ENCODE peak calls at places on chromosomes 11 and 22, in six cellular contexts. S is choroid plexus epithelial cell, U is Peyer's patch, C is right lobe of liver, Q is tibial nerve, A is fibroblast of mammary gland. L is an unnamed sample.

GRCh38 chr22:50506611-50507420 is 686 bp downstream of the LMF2 start:
- DNase-seq in S (no peak), U (no peak), C (no peak), Q (no peak), A (no peak), L (no peak)

GRCh38 chr11:72433455-72434061 is 773 bp downstream of the CLPB start:
- DNase-seq in S (no peak), U (no peak), C (no peak), Q (peak), A (no peak), L (no peak)

GRCh38 chr11:134406264-134407185 is 5.5 kb downstream of the B3GAT1 start:
- DNase-seq in S (no peak), U (no peak), C (no peak), Q (no peak), A (peak), L (no peak)

GRCh38 chr11:78424334-78425270 is 7.0 kb upstream of the GAB2 start:
- DNase-seq in S (peak), U (no peak), C (no peak), Q (no peak), A (peak), L (no peak)

GRCh38 chr11:132844956-132845355 is 687.3 kb downstream of the OPCML start:
- DNase-seq in S (peak), U (no peak), C (no peak), Q (no peak), A (peak), L (no peak)

GRCh38 chr11:13183094-13183825 is 94.3 kb upstream of the BMAL1 start:
- DNase-seq in S (peak), U (peak), C (no peak), Q (peak), A (peak), L (no peak)

GRCh38 chr11:72578051-72578450 is 96.2 kb downstream of the PDE2A start:
- DNase-seq in S (no peak), U (peak), C (no peak), Q (no peak), A (no peak), L (no peak)

GRCh38 chr11:85810871-85811611 is at the start of gene SYTL2:
- DNase-seq in S (no peak), U (peak), C (peak), Q (peak), A (no peak), L (peak)

GRCh38 chr11:6812391-6813005 is 13.0 kb upstream of the OR6A2 start:
- DNase-seq in S (peak), U (peak), C (no peak), Q (peak), A (peak), L (no peak)

DNA sequence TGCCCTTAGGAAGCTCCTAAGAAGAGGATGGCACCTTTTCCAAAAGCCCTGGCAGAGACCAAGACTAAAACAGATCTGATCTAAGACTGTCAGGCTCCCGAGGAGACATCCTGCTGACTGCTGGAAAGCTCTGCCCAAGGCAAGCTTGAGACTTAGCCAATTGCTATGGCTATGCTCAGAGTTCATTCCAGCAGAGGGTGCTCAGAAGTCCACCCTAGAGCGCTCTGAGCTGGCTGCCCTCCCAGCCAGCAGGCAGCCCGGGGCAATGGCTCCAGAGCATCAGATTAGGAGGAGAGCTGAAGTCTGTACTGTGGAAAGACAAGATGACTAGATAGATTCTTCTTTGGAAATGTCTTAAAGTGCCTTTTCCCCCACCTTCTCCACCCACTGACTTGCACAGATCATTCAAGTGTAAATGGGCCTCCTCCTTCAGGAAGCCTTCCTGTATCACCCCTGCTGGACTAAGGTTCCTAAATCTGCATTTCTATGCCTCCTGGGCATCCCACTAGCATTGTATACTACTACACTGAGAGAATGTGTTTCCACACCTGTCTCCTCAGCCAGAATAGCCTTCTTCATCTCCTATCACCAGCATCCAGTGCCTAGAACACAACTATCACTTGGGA is 23.4 kb downstream of the LRRC55 start:
- DNase-seq in S (peak), U (no peak), C (no peak), Q (no peak), A (peak), L (no peak)
- TF ChIP-seq CTCF in S (no peak), U (no peak), C (no peak), Q (no peak), A (no peak), L (no peak)

DNA sequence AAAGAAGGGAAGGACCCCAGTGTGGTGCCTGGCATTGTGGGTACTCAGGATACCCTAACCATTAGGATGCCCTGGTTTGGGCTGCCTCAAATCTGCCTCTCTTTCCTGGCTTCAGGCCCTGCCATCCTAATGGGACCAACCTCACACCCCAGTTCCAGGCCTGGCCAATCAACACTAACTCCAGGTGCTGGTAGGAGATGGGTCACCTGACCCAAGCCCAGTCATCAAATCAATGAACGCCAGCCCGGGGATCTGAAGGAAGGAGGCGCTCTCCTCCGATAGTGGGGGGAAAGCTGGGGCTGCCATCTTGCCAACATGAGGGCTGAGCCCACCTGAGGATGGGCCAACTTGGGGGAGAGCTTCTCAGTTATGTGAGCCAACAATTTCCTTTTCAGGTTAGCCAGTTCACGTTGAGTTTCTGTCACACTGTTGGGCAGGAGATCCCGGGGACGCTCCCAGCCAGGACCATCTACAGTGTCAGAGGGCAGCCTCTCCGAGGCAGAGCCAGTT is 12.7 kb downstream of the MFNG start:
- DNase-seq in S (no peak), U (no peak), C (no peak), Q (no peak), A (no peak), L (no peak)
- TF ChIP-seq CTCF in S (no peak), U (no peak), C (no peak), Q (no peak), A (no peak), L (no peak)

GRCh38 chr11:69295079-69295994 is 1.4 kb downstream of the MYEOV start:
- DNase-seq in S (no peak), U (no peak), C (no peak), Q (no peak), A (no peak), L (no peak)
- TF ChIP-seq CTCF in S (no peak), U (no peak), C (no peak), Q (no peak), A (no peak), L (no peak)

GRCh38 chr22:27438271-27438980 is 363.1 kb downstream of the MN1 start:
- DNase-seq in S (peak), U (no peak), C (no peak), Q (no peak), A (no peak), L (no peak)
- TF ChIP-seq CTCF in S (peak), U (no peak), C (no peak), Q (no peak), A (no peak), L (peak)

GRCh38 chr11:1197886-1198765 is 24.7 kb upstream of the MUC5B start:
- DNase-seq in S (no peak), U (peak), C (peak), Q (no peak), A (no peak), L (peak)
- TF ChIP-seq CTCF in S (no peak), U (no peak), C (no peak), Q (no peak), A (no peak), L (no peak)

GRCh38 chr22:44622147-44622427 is 79.9 kb upstream of the PRR5 start:
- DNase-seq in S (no peak), U (no peak), C (no peak), Q (no peak), A (no peak), L (no peak)

GRCh38 chr22:44622685-44623084 is 79.3 kb upstream of the PRR5 start:
- DNase-seq in S (no peak), U (no peak), C (no peak), Q (no peak), A (no peak), L (peak)

GRCh38 chr22:44624689-44625420 is 77.1 kb upstream of the PRR5 start:
- DNase-seq in S (no peak), U (no peak), C (no peak), Q (no peak), A (no peak), L (peak)

GRCh38 chr22:44625421-44625760 is 76.6 kb upstream of the PRR5 start:
- DNase-seq in S (no peak), U (no peak), C (no peak), Q (no peak), A (no peak), L (no peak)

DNA sequence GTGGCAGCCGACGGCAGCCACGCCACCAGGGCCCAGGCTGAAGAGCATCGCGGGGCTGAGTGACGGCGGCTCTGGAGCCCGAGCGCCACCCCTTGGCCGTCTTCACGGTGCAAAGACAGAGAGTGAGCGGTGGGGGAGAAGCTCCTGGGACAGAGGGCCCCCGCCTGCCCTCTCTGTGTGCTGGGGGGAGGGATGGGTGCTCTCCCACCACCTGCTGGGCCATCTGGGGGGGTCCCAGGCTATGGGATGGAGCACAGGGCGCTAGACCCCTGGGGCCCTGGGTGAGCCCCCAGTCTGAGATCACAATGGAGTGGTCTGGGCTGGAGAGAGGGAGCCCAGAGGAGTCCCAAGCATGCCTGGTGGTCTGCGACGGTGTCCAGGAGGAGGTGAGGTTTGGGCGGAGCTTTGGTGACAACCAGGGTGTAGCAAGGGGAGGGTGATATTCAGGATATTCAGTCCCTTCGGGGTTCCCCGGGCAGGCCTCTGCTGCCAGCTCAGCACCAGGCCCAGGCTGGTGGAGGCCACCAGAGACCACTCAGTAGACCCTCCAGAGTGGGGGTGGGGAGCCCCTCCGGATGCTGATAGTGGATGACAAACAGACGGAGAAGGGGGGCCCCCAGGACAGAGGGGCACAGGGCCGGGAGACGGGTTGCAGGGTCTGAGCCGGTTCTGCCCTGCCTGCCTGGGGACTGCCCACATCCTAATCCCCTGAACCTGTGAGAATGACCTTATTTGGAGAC is 78.1 kb upstream of the PRR5 start:
- DNase-seq in S (peak), U (no peak), C (no peak), Q (no peak), A (no peak), L (peak)
- TF ChIP-seq CTCF in S (peak), U (no peak), C (no peak), Q (no peak), A (no peak), L (peak)

GRCh38 chr22:46682011-46682731 is 55.9 kb downstream of the CERK start:
- DNase-seq in S (no peak), U (no peak), C (no peak), Q (no peak), A (no peak), L (no peak)

GRCh38 chr22:46678003-46678657 is 57.9 kb downstream of the GRAMD4 start:
- DNase-seq in S (no peak), U (no peak), C (no peak), Q (no peak), A (no peak), L (no peak)

GRCh38 chr22:46679711-46680269 is 58.3 kb downstream of the CERK start:
- DNase-seq in S (no peak), U (no peak), C (no peak), Q (no peak), A (no peak), L (no peak)

GRCh38 chr22:46678785-46679700 is 58.9 kb downstream of the GRAMD4 start:
- DNase-seq in S (peak), U (no peak), C (no peak), Q (no peak), A (peak), L (no peak)

DNA sequence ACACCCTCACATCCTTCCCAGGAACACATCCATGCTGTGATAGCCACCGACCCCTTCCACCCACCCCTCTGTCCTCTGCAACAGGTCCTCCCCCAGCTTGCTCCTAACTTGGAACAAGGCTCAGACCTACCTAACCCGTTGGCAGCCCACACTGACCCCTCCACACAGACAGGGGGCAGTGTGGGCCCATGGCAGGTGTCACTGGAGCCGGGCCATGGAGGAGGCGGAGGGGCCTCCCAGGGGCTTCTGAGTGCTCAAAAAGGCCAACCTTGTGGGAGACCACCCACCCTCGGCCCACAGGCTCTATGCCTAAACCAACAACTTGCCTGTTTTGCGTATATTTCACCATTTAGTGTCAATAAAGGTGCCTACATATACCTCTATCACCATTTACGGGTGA is 57.0 kb downstream of the CERK start:
- DNase-seq in S (no peak), U (no peak), C (no peak), Q (no peak), A (no peak), L (no peak)
- TF ChIP-seq CTCF in S (peak), U (peak), C (peak), Q (no peak), A (peak), L (no peak)

DNA sequence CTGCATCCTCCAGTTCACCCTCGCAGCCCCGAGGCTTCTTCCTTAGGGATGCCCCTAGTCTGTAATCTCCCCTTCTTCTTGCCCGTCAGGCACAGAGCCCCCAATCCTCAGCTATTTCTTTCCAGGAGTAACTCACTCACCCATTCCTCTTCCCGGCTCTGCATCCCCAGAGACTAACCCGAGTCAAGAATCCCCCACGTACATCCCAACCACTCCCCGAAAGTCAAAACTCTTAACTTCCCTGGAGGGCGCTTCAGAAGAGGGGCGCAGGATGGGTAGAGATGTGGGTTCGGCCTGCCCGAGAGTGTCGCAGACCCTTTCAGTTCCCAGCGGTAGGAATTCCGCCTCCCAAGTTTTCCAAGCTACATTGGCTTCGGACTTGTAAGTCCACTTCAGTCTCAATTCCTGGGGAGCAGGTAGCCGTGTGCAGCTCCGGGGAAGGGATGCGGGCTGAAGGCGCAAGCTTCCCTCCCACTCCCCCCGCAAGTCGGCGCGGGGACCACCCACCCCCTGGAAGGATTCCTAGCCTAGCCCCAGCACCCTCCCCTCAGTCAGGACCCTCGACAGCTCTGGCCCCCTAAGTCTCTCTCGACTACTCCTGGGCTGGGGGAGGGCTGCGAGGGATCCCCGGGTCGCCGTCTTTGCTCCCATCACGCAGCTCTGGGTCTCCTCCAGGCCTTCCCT is 871 bp downstream of the BDNF start:
- DNase-seq in S (peak), U (no peak), C (no peak), Q (no peak), A (peak), L (peak)
- TF ChIP-seq CTCF in S (no peak), U (no peak), C (no peak), Q (no peak), A (no peak), L (no peak)

GRCh38 chr22:35719212-35719869 is 1.7 kb downstream of the APOL5 start:
- DNase-seq in S (no peak), U (no peak), C (no peak), Q (no peak), A (no peak), L (no peak)
- TF ChIP-seq CTCF in S (no peak), U (no peak), C (no peak), Q (no peak), A (peak), L (no peak)

DNA sequence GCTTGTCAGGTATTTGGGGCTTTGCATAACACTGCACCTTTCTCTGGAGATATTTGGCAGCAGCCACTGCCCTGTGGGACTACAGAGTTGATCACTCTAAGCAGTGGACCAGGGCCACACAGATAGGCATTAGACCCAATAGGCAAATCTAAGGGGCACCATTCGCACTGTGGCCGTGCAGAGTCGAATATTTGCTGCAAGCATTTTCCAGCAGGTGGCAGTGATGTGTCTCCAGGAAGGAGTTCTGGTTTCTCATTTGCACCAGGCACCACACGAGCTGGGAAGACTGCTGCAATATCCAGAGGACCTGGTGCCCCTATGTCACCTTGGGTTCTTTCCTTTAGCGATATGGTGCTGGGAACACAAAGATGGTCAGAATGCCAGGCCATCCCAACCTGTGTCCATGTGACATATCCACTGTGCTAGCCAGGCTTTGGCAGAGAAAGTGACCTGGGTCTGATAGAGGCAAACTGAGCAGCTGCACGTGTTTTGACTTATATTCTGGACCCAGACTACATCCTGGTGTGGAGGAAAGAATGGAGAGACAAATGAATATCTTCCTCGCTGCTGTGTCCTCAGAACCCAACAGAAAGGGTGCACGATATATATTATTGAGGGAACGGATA is 318.7 kb downstream of the BUD13 start:
- DNase-seq in S (peak), U (peak), C (no peak), Q (peak), A (peak), L (no peak)
- TF ChIP-seq CTCF in S (peak), U (peak), C (peak), Q (peak), A (peak), L (peak)

L was measured in osteocyte.